ENCODE peak calls at places on chromosomes 16 and 17, in six cellular contexts. E is aorta, L is thoracic aorta, Q is SJSA1, T is NT2/D1, G is endodermal cell. W is an unnamed sample.

GRCh38 chr16:16021988-16022682 is 72.7 kb downstream of the ABCC1 start:
- DNase-seq in G (peak; percentile 77), Q (peak; percentile 90), E (peak; percentile 97), L (peak; percentile 95), T (peak; percentile 40), W (peak; percentile 97)

GRCh38 chr16:47058295-47059086 is 85.0 kb upstream of the DNAJA2 start:
- DNase-seq in Q (no peak), T (no peak), L (no peak), E (no peak), G (peak; percentile 14), W (peak; percentile 26)

GRCh38 chr16:13307255-13307654 is 405.9 kb downstream of the SHISA9 start:
- DNase-seq in L (no peak), G (no peak), Q (peak; percentile 44), E (no peak), T (no peak), W (no peak)

GRCh38 chr16:11675561-11676511 is 7.6 kb downstream of the SNN start:
- DNase-seq in G (peak; percentile 70), L (no peak), T (no peak), Q (no peak), E (no peak), W (peak; percentile 82)

GRCh38 chr16:55207679-55208294 is 116.2 kb upstream of the IRX6 start:
- DNase-seq in L (no peak), Q (no peak), G (no peak), T (no peak), E (no peak), W (no peak)

GRCh38 chr17:77353684-77354419 is 213.1 kb downstream of the SEC14L1 start:
- DNase-seq in G (peak; percentile 51), L (no peak), Q (no peak), T (no peak), E (no peak), W (no peak)

GRCh38 chr17:38485146-38485468 is 56.8 kb downstream of the ARHGAP23 start:
- DNase-seq in L (no peak), E (no peak), Q (no peak), G (no peak), T (no peak), W (no peak)

GRCh38 chr17:83204230-83204725 is 124.9 kb downstream of the METRNL start:
- DNase-seq in Q (no peak), T (no peak), E (no peak), L (no peak), G (no peak), W (no peak)

GRCh38 chr16:57341441-57342303 is 16.9 kb upstream of the CCL22 start:
- DNase-seq in Q (peak; percentile 98), G (no peak), T (no peak), E (no peak), L (no peak), W (peak; percentile 24)

GRCh38 chr17:10286324-10286723 is 86.5 kb downstream of the MYH13 start:
- DNase-seq in E (no peak), T (no peak), Q (no peak), L (no peak), G (peak; percentile 67), W (no peak)

GRCh38 chr16:49158029-49158642 is 123.5 kb downstream of the CBLN1 start:
- DNase-seq in G (peak; percentile 87), Q (peak; percentile 5), L (no peak), T (peak; percentile 64), E (no peak), W (no peak)

GRCh38 chr16:73068546-73069401 is 20.8 kb upstream of the ZFHX3 start:
- DNase-seq in E (peak; percentile 95), Q (peak; percentile 64), L (peak; percentile 88), T (no peak), G (peak; percentile 43), W (peak; percentile 55)

GRCh38 chr16:59988591-59988990 is 1254.5 kb upstream of the GOT2 start:
- DNase-seq in L (no peak), G (no peak), E (no peak), T (no peak), Q (no peak), W (no peak)

GRCh38 chr17:75250009-75250471 is 11.4 kb downstream of the GGA3 start:
- DNase-seq in T (no peak), L (no peak), G (no peak), Q (no peak), E (no peak), W (no peak)

GRCh38 chr17:3802461-3803307 is 1.7 kb upstream of the ITGAE start:
- DNase-seq in G (no peak), T (no peak), E (no peak), L (no peak), Q (no peak), W (no peak)

DNA sequence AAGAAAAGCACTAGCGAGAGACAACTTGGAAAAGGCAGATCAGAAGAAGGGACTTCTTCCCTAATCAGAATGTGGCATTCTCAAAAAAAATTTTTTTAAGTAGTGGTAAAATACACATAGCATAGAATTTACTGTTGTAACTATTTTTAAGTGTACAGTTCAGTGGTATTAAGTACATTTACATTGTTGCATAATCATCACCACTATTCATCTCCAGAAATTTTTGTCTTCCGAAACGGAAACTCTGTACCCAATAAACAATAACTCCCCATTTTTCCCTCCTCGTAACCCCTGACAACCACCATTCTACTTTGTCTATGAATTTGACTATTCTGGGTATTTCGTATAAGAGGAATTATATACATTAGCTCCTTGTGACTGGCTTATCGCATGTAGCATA is 18.9 kb downstream of the METTL9 start:
- DNase-seq in E (no peak), L (no peak), T (no peak), G (no peak), Q (no peak), W (no peak)
- H3K36me3 ChIP-seq in E (no peaks in the 10 kb centered on the region), L (no peaks in the 10 kb centered on the region), T (peaks cover 12% of the 10 kb centered on the region), G (peaks cover 17% of the 10 kb centered on the region), Q (peaks cover 12% of the 10 kb centered on the region), W (peaks cover 10% of the 10 kb centered on the region)

GRCh38 chr16:8631818-8632217 is 10.3 kb downstream of the METTL22 start:
- DNase-seq in G (no peak), L (no peak), T (no peak), E (no peak), Q (no peak), W (no peak)
- H3K36me3 ChIP-seq in G (peaks cover 78% of the 10 kb centered on the region), L (peaks cover 60% of the 10 kb centered on the region), T (peaks cover 96% of the 10 kb centered on the region), E (no peaks in the 10 kb centered on the region), Q (peaks cover 81% of the 10 kb centered on the region), W (peaks cover 82% of the 10 kb centered on the region)

GRCh38 chr16:89887243-89887642 is 13.9 kb downstream of the TCF25 start:
- DNase-seq in Q (no peak), G (no peak), E (no peak), L (no peak), T (no peak), W (no peak)

GRCh38 chr16:89892055-89892630 is 18.8 kb downstream of the TCF25 start:
- DNase-seq in E (no peak), Q (no peak), T (no peak), G (no peak), L (no peak), W (no peak)

GRCh38 chr16:89892635-89893034 is 19.2 kb downstream of the TCF25 start:
- DNase-seq in Q (no peak), T (no peak), L (no peak), E (no peak), G (no peak), W (no peak)

GRCh38 chr16:89890886-89891657 is 17.7 kb downstream of the TCF25 start:
- DNase-seq in E (no peak), T (no peak), G (no peak), Q (no peak), L (no peak), W (no peak)

GRCh38 chr16:89890200-89890599 is 16.8 kb downstream of the TCF25 start:
- DNase-seq in L (no peak), Q (no peak), E (no peak), G (no peak), T (no peak), W (no peak)
- H3K36me3 ChIP-seq in L (peaks cover 80% of the 10 kb centered on the region), Q (peaks cover 95% of the 10 kb centered on the region), E (peaks cover 6% of the 10 kb centered on the region), G (peaks cover 54% of the 10 kb centered on the region), T (peaks cover 84% of the 10 kb centered on the region), W (peaks cover 84% of the 10 kb centered on the region)

GRCh38 chr16:63913278-63913677 is 1208.6 kb downstream of the CDH11 start:
- DNase-seq in T (no peak), G (no peak), L (no peak), E (no peak), Q (no peak), W (no peak)
- H3K36me3 ChIP-seq in T (no peaks in the 10 kb centered on the region), G (no peaks in the 10 kb centered on the region), L (no peaks in the 10 kb centered on the region), E (no peaks in the 10 kb centered on the region), Q (no peaks in the 10 kb centered on the region), W (no peaks in the 10 kb centered on the region)

GRCh38 chr17:81854974-81855774 is 5.2 kb downstream of the P4HB start:
- DNase-seq in Q (no peak), L (no peak), G (peak; percentile 75), E (no peak), T (no peak), W (no peak)

GRCh38 chr17:81846743-81847689 is 12.2 kb upstream of the PPP1R27 start:
- DNase-seq in T (no peak), E (no peak), G (no peak), Q (no peak), L (no peak), W (no peak)

GRCh38 chr17:81849457-81849856 is 10.9 kb downstream of the P4HB start:
- DNase-seq in L (no peak), Q (no peak), T (no peak), G (no peak), E (no peak), W (no peak)

GRCh38 chr17:81851423-81851822 is 8.9 kb downstream of the P4HB start:
- DNase-seq in T (no peak), L (no peak), G (no peak), Q (no peak), E (no peak), W (no peak)

DNA sequence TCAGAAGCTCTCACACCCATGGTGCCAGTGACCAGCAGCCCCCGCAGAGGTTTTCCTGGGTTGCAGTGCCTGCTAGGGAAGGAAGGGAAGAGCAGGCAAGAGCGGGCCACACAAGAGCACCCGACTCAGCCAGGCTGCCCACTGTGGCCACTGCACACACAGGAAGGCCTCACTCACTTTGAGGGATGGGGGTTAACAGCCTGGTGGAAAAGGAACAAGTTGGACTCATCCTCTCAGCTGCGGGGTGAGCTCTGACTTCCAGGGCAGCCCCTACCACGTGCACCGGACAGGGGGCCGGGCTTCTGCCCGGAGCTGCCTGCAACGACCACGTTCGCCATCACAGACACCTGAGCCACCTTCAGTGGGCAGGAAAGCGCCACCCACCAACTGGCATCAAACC is 8.1 kb downstream of the P4HB start:
- DNase-seq in E (no peak), G (no peak), L (no peak), Q (no peak), T (no peak), W (no peak)
- H3K36me3 ChIP-seq in E (no peaks in the 10 kb centered on the region), G (peaks cover 77% of the 10 kb centered on the region), L (peaks cover 52% of the 10 kb centered on the region), Q (peaks cover 94% of the 10 kb centered on the region), T (peaks cover 80% of the 10 kb centered on the region), W (peaks cover 70% of the 10 kb centered on the region)

GRCh38 chr17:1470071-1470773 is 14.2 kb upstream of the CRK start:
- DNase-seq in T (no peak), G (no peak), Q (no peak), L (no peak), E (no peak), W (no peak)
- H3K36me3 ChIP-seq in T (peaks cover 76% of the 10 kb centered on the region), G (peaks cover 26% of the 10 kb centered on the region), Q (peaks cover 82% of the 10 kb centered on the region), L (peaks cover 85% of the 10 kb centered on the region), E (peaks cover 7% of the 10 kb centered on the region), W (no peaks in the 10 kb centered on the region)

GRCh38 chr17:18877104-18877503 is 19.2 kb downstream of the PRPSAP2 start:
- DNase-seq in L (no peak), Q (peak; percentile 15), E (no peak), T (no peak), G (no peak), W (no peak)
- H3K36me3 ChIP-seq in L (peaks cover 40% of the 10 kb centered on the region), Q (peaks cover 53% of the 10 kb centered on the region), E (peaks cover 9% of the 10 kb centered on the region), T (peaks cover 49% of the 10 kb centered on the region), G (peaks cover 64% of the 10 kb centered on the region), W (no peaks in the 10 kb centered on the region)